ENCODE peak calls at places on chromosomes 5 and 9, in nine cellular contexts. O is heart right ventricle; F is CD8-positive, alpha-beta memory T cell; E is GM23248; Q is activated naive CD8-positive, alpha-beta T cell treated with anti-CD3 and anti-CD28 coated beads, Interleukin-2, amount 50 U/mL, for 24 hours; U is lower lobe of right lung; W is cerebellar nuclear complex; H is activated CD4-positive, CD25-positive, alpha-beta regulatory T cell; G is HEK293T. M is an unnamed sample.

GRCh38 chr5:62594364-62594984 is 15.9 kb downstream of the LRRC70 start:
- DNase-seq in F (no peak), G (no peak), Q (no peak), O (no peak), H (no peak), W (no peak), U (no peak), E (no peak), M (no peak)

GRCh38 chr9:129253820-129254381 is 75.8 kb upstream of the IER5L start:
- DNase-seq in G (no peak), F (no peak), Q (no peak), H (no peak), W (no peak), E (no peak), O (peak), U (peak), M (peak)

GRCh38 chr5:123659495-123659894 is 147.5 kb downstream of the CSNK1G3 start:
- DNase-seq in E (peak), O (no peak), Q (no peak), W (no peak), H (no peak), F (no peak), G (no peak), U (no peak), M (no peak)

GRCh38 chr9:138058181-138058580 is 180.6 kb downstream of the CACNA1B start:
- DNase-seq in G (no peak), O (no peak), Q (no peak), U (no peak), F (no peak), W (no peak), H (no peak), E (no peak), M (peak)

GRCh38 chr9:3246231-3246630 is 279.6 kb downstream of the RFX3 start:
- DNase-seq in W (no peak), O (no peak), U (no peak), Q (no peak), G (no peak), H (no peak), F (no peak), E (no peak), M (no peak)

GRCh38 chr5:53035868-53036381 is 46.8 kb downstream of the ITGA2 start:
- DNase-seq in G (peak), W (no peak), F (no peak), U (no peak), H (no peak), Q (no peak), O (no peak), E (peak), M (no peak)

GRCh38 chr9:133345596-133345995 is 2.3 kb downstream of the MED22 start:
- DNase-seq in O (no peak), F (no peak), U (no peak), Q (no peak), E (no peak), G (no peak), H (no peak), W (no peak), M (no peak)

GRCh38 chr9:136128436-136128835 is 9.8 kb upstream of the TMEM250 start:
- DNase-seq in G (no peak), H (no peak), E (no peak), Q (no peak), U (no peak), F (no peak), W (no peak), O (no peak), M (no peak)

GRCh38 chr9:131227112-131228058 is 48.9 kb downstream of the FAM78A start:
- DNase-seq in F (no peak), U (no peak), O (peak), E (no peak), Q (no peak), H (no peak), W (no peak), G (no peak), M (no peak)

GRCh38 chr5:125961150-125961549 is 462.1 kb upstream of the GRAMD2B start:
- DNase-seq in O (no peak), H (no peak), F (no peak), Q (no peak), U (no peak), W (no peak), E (no peak), G (no peak), M (no peak)

GRCh38 chr5:56585973-56586740 is 229.2 kb upstream of the MAP3K1 start:
- DNase-seq in W (no peak), O (peak), E (peak), F (no peak), G (no peak), Q (no peak), U (no peak), H (no peak), M (peak)

GRCh38 chr5:12910611-12911010 is 1006.4 kb upstream of the CTNND2 start:
- DNase-seq in H (no peak), Q (no peak), F (no peak), O (no peak), W (no peak), G (no peak), E (no peak), U (no peak), M (no peak)

GRCh38 chr5:56459394-56459793 is 226.3 kb upstream of the ANKRD55 start:
- DNase-seq in F (no peak), U (no peak), Q (no peak), O (no peak), E (no peak), H (no peak), W (no peak), G (no peak), M (no peak)

GRCh38 chr5:158068964-158069363 is 210.0 kb upstream of the CLINT1 start:
- DNase-seq in W (no peak), U (no peak), O (no peak), E (no peak), Q (no peak), H (no peak), G (no peak), F (no peak), M (no peak)

GRCh38 chr9:5510360-5510931 is at the start of gene PDCD1LG2:
- DNase-seq in H (no peak), W (no peak), U (no peak), G (no peak), Q (peak), E (peak), O (no peak), F (no peak), M (no peak)

GRCh38 chr9:130912932-130913598 is 16.5 kb upstream of the QRFP start:
- DNase-seq in E (peak), W (no peak), U (no peak), F (no peak), H (no peak), O (peak), G (no peak), Q (no peak), M (no peak)

GRCh38 chr9:134723491-134723890 is 81.9 kb downstream of the COL5A1 start:
- DNase-seq in F (no peak), Q (no peak), H (no peak), G (no peak), W (no peak), E (no peak), O (peak), U (no peak), M (no peak)

GRCh38 chr5:92749943-92750342 is 831.1 kb downstream of the NR2F1-AS1 start:
- DNase-seq in G (no peak), Q (no peak), H (no peak), E (peak), W (no peak), U (no peak), F (no peak), O (no peak), M (no peak)

GRCh38 chr5:45094876-45095275 is 286.1 kb downstream of the MRPS30 start:
- DNase-seq in O (no peak), F (no peak), H (no peak), Q (no peak), G (no peak), E (no peak), W (no peak), U (no peak), M (no peak)

GRCh38 chr5:159332800-159333563 is 2.7 kb upstream of the IL12B start:
- DNase-seq in U (no peak), O (no peak), Q (no peak), G (no peak), W (peak), H (no peak), F (no peak), E (no peak), M (no peak)

GRCh38 chr5:97142521-97143254 is at the start of gene LIX1:
- DNase-seq in W (no peak), O (no peak), U (no peak), F (no peak), E (peak), G (peak), Q (peak), H (no peak), M (no peak)

GRCh38 chr5:54309237-54309636 is 1.1 kb downstream of the ARL15 start:
- DNase-seq in E (peak), F (no peak), U (no peak), G (no peak), O (no peak), H (no peak), W (no peak), Q (no peak), M (no peak)

GRCh38 chr9:22307013-22307711 is 139.5 kb upstream of the DMRTA1 start:
- DNase-seq in H (no peak), W (no peak), U (no peak), Q (no peak), F (no peak), E (peak), G (peak), O (no peak), M (no peak)

GRCh38 chr9:119154527-119154926 is 214.7 kb downstream of the BRINP1 start:
- DNase-seq in F (no peak), G (no peak), O (no peak), E (no peak), Q (no peak), U (no peak), W (no peak), H (no peak), M (no peak)

GRCh38 chr9:25857167-25857566 is 178.9 kb upstream of the TUSC1 start:
- DNase-seq in O (no peak), E (no peak), U (no peak), F (no peak), Q (no peak), G (no peak), H (no peak), W (no peak), M (no peak)

M was measured in spleen.